ENCODE peak calls at places on chromosomes 6 and 20, in ten cellular contexts. B is AG20443; W is KBM-7; T is A172; O is K562; D is left colon; A is CD8-positive, alpha-beta T cell; N is HuH-7; P is WTC11; L is activated T-cell treated with anti-CD3 and anti-CD28 coated beads, Interleukin-2, amount 50 U/mL, for 48 hours. V is an unnamed sample.

GRCh38 chr6:147321260-147321659 is 117.0 kb downstream of the STXBP5 start:
- DNase-seq in T (no peak), W (no peak), N (no peak), D (no peak), B (no peak), L (no peak), A (no peak), O (no peak), P (no peak), V (no peak)

GRCh38 chr6:106087548-106088325 is 1.6 kb downstream of the PRDM1 start:
- DNase-seq in L (no peak), P (no peak), T (peak; percentile 62), O (no peak), N (no peak), A (no peak), W (peak; percentile 61), D (peak; percentile 35), B (peak; percentile 46), V (no peak)

GRCh38 chr6:11613858-11614257 is 76.3 kb downstream of the TMEM170B start:
- DNase-seq in N (no peak), O (no peak), T (peak; percentile 94), D (no peak), W (no peak), P (no peak), L (no peak), A (no peak), B (peak; percentile 61), V (no peak)

GRCh38 chr20:51312480-51312783 is 230.1 kb downstream of the NFATC2 start:
- DNase-seq in B (no peak), T (no peak), D (no peak), O (no peak), N (no peak), L (no peak), A (no peak), W (no peak), P (no peak), V (no peak)

GRCh38 chr20:41466836-41467619 is 100.4 kb upstream of the EMILIN3 start:
- DNase-seq in W (no peak), B (no peak), N (no peak), P (no peak), O (no peak), A (no peak), D (no peak), L (no peak), T (no peak), V (no peak)

GRCh38 chr6:3326179-3326971 is 67.6 kb downstream of the PSMG4 start:
- DNase-seq in B (no peak), D (no peak), T (peak; percentile 47), P (no peak), O (no peak), N (no peak), A (no peak), L (no peak), W (no peak), V (no peak)

GRCh38 chr6:53734473-53735299 is 60.1 kb upstream of the LRRC1 start:
- DNase-seq in D (peak; percentile 58), B (peak; percentile 52), L (peak; percentile 48), N (peak; percentile 32), O (no peak), A (peak; percentile 24), T (peak; percentile 95), P (peak; percentile 72), W (peak; percentile 59), V (peak; percentile 77)

GRCh38 chr6:22448311-22448711 is 121.1 kb upstream of the HDGFL1 start:
- DNase-seq in T (peak; percentile 22), A (no peak), B (no peak), P (no peak), D (no peak), W (no peak), N (no peak), L (no peak), O (no peak), V (peak; percentile 47)

GRCh38 chr6:134642217-134642616 is 307.7 kb downstream of the ALDH8A1 start:
- DNase-seq in A (no peak), L (no peak), P (no peak), T (no peak), B (no peak), D (no peak), W (no peak), N (no peak), O (no peak), V (peak; percentile 47)

GRCh38 chr20:43535370-43536004 is 23.3 kb upstream of the SGK2 start:
- DNase-seq in O (no peak), P (no peak), N (no peak), A (no peak), W (no peak), L (no peak), D (no peak), B (no peak), T (no peak), V (no peak)

GRCh38 chr6:144578385-144579350 is 293.5 kb downstream of the UTRN start:
- DNase-seq in A (no peak), D (no peak), W (no peak), T (no peak), O (no peak), N (no peak), L (no peak), P (no peak), B (peak; percentile 33), V (no peak)

GRCh38 chr6:109170333-109170732 is 75.0 kb downstream of the CEP57L1 start:
- DNase-seq in W (no peak), D (no peak), P (no peak), B (no peak), L (no peak), T (no peak), N (no peak), A (no peak), O (no peak), V (no peak)

GRCh38 chr6:38599966-38600550 is 39.7 kb downstream of the BTBD9 start:
- DNase-seq in W (no peak), D (no peak), T (no peak), O (no peak), B (no peak), N (no peak), L (no peak), A (no peak), P (no peak), V (peak; percentile 40)

GRCh38 chr6:27584326-27584725 is 111.4 kb upstream of the ZNF184 start:
- DNase-seq in P (no peak), O (no peak), D (no peak), L (no peak), B (no peak), A (no peak), W (no peak), N (no peak), T (no peak), V (no peak)

GRCh38 chr20:45905505-45906079 is 6.4 kb downstream of the PLTP start:
- DNase-seq in O (no peak), T (peak; percentile 93), N (no peak), A (no peak), L (no peak), D (no peak), P (no peak), B (peak; percentile 68), W (no peak), V (no peak)

GRCh38 chr6:98137391-98137790 is 697.0 kb upstream of the POU3F2 start:
- DNase-seq in L (no peak), T (no peak), N (no peak), D (no peak), O (no peak), P (no peak), B (no peak), W (no peak), A (no peak), V (no peak)

GRCh38 chr20:32918751-32919150 is 60.0 kb downstream of the EFCAB8 start:
- DNase-seq in N (no peak), O (no peak), A (no peak), D (no peak), P (no peak), L (no peak), T (no peak), B (peak; percentile 3), W (no peak), V (no peak)

GRCh38 chr20:55579802-55580201 is 425.5 kb downstream of the CBLN4 start:
- DNase-seq in B (no peak), T (no peak), P (no peak), L (no peak), W (no peak), A (no peak), N (no peak), O (no peak), D (no peak), V (no peak)

GRCh38 chr20:51553897-51554504 is 11.5 kb upstream of the NFATC2 start:
- DNase-seq in T (peak; percentile 68), A (no peak), N (no peak), W (no peak), B (peak; percentile 84), L (no peak), O (no peak), P (no peak), D (no peak), V (no peak)

GRCh38 chr6:137589067-137589848 is 95.1 kb upstream of the OLIG3 start:
- DNase-seq in D (peak; percentile 31), O (peak; percentile 68), T (peak; percentile 69), A (peak; percentile 64), N (peak; percentile 56), L (peak; percentile 54), B (no peak), P (peak; percentile 63), W (peak; percentile 50), V (peak; percentile 29)

GRCh38 chr6:166633732-166634535 is 6.9 kb upstream of the RPS6KA2 start:
- DNase-seq in A (no peak), T (peak; percentile 79), W (peak; percentile 47), B (peak; percentile 68), D (no peak), P (no peak), N (no peak), O (peak; percentile 21), L (no peak), V (no peak)

GRCh38 chr20:54062812-54063280 is 7.5 kb downstream of the BCAS1 start:
- DNase-seq in T (peak; percentile 57), D (no peak), W (peak; percentile 63), P (no peak), A (no peak), O (no peak), B (peak; percentile 68), L (no peak), N (peak; percentile 73), V (peak; percentile 61)

GRCh38 chr6:82364087-82365010 is 732 bp downstream of the TPBG start:
- DNase-seq in L (peak; percentile 37), O (no peak), W (peak; percentile 65), P (peak; percentile 65), D (peak; percentile 41), N (peak; percentile 75), A (no peak), T (peak; percentile 32), B (peak; percentile 83), V (peak; percentile 72)

GRCh38 chr6:109738667-109739066 is 47.6 kb downstream of the FIG4 start:
- DNase-seq in N (no peak), T (no peak), L (no peak), W (no peak), D (no peak), O (no peak), A (no peak), P (no peak), B (no peak), V (no peak)

GRCh38 chr6:32551410-32551809 is 21.3 kb upstream of the HLA-DRB5 start:
- DNase-seq in P (no peak), T (no peak), L (no peak), B (no peak), D (no peak), O (no peak), A (no peak), N (no peak), W (no peak), V (no peak)

GRCh38 chr6:46002264-46002663 is 13.4 kb downstream of the CLIC5 start:
- DNase-seq in A (no peak), O (no peak), D (no peak), L (no peak), W (no peak), T (no peak), N (no peak), B (no peak), P (no peak), V (no peak)

GRCh38 chr6:41635365-41635764 is 2.9 kb upstream of the MDFI start:
- DNase-seq in L (no peak), O (no peak), W (no peak), N (no peak), B (no peak), A (no peak), T (no peak), P (no peak), D (no peak), V (no peak)

GRCh38 chr6:138620630-138621029 is 121.3 kb upstream of the NHSL1 start:
- DNase-seq in D (no peak), P (no peak), O (no peak), L (no peak), A (no peak), T (no peak), B (no peak), N (no peak), W (no peak), V (no peak)